ENCODE peak calls at places on chromosomes 5 and 9, in seven cellular contexts. One of them, this sample, is unnamed.

GRCh38 chr5:92616085-92616484 is 964.9 kb downstream of the NR2F1-AS1 start:
- DNase-seq in K562: no peak
- DNase-seq in HepG2: no peak
- DNase-seq in HCT116: no peak
- DNase-seq in SK-N-SH: no peak
- DNase-seq in T47D: no peak
- DNase-seq in GM12878: no peak
- DNase-seq in this sample: no peak

GRCh38 chr5:119363271-119363670 is 7.5 kb downstream of the TNFAIP8 start:
- DNase-seq in GM12878: no peak
- DNase-seq in T47D: no peak
- DNase-seq in HCT116: no peak
- DNase-seq in K562: no peak
- DNase-seq in HepG2: no peak
- DNase-seq in SK-N-SH: no peak
- DNase-seq in this sample: no peak

GRCh38 chr5:62649025-62649424 is 70.4 kb downstream of the LRRC70 start:
- DNase-seq in HCT116: no peak
- DNase-seq in K562: no peak
- DNase-seq in T47D: no peak
- DNase-seq in GM12878: no peak
- DNase-seq in HepG2: no peak
- DNase-seq in SK-N-SH: peak; percentile 21
- DNase-seq in this sample: no peak

GRCh38 chr9:20376042-20376441 is 246.3 kb downstream of the MLLT3 start:
- DNase-seq in K562: no peak
- DNase-seq in GM12878: no peak
- DNase-seq in T47D: no peak
- DNase-seq in HCT116: no peak
- DNase-seq in SK-N-SH: no peak
- DNase-seq in HepG2: no peak
- DNase-seq in this sample: no peak

GRCh38 chr5:64166201-64166959 is 737 bp downstream of the RNF180 start:
- DNase-seq in GM12878: no peak
- DNase-seq in SK-N-SH: no peak
- DNase-seq in HepG2: no peak
- DNase-seq in K562: no peak
- DNase-seq in HCT116: no peak
- DNase-seq in T47D: peak; percentile 21
- DNase-seq in this sample: no peak

GRCh38 chr5:57174128-57174849 is 430 bp downstream of the GPBP1 start:
- DNase-seq in T47D: peak; percentile 62
- DNase-seq in SK-N-SH: no peak
- DNase-seq in HepG2: no peak
- DNase-seq in K562: peak; percentile 52
- DNase-seq in GM12878: no peak
- DNase-seq in HCT116: no peak
- DNase-seq in this sample: no peak

GRCh38 chr5:38148021-38148625 is 110.2 kb upstream of the EGFLAM start:
- DNase-seq in T47D: no peak
- DNase-seq in HCT116: no peak
- DNase-seq in SK-N-SH: no peak
- DNase-seq in K562: no peak
- DNase-seq in GM12878: no peak
- DNase-seq in HepG2: peak; percentile 99
- DNase-seq in this sample: no peak

GRCh38 chr5:93649234-93649900 is 66.3 kb downstream of the NR2F1 start:
- DNase-seq in HepG2: no peak
- DNase-seq in HCT116: no peak
- DNase-seq in T47D: no peak
- DNase-seq in K562: no peak
- DNase-seq in SK-N-SH: no peak
- DNase-seq in GM12878: no peak
- DNase-seq in this sample: no peak

GRCh38 chr9:127898433-127899199 is 787 bp downstream of the ST6GALNAC6 start:
- DNase-seq in HCT116: no peak
- DNase-seq in HepG2: peak; percentile 50
- DNase-seq in T47D: no peak
- DNase-seq in K562: peak; percentile 65
- DNase-seq in SK-N-SH: peak; percentile 73
- DNase-seq in GM12878: no peak
- DNase-seq in this sample: no peak

GRCh38 chr9:136160939-136161610 is 42.4 kb upstream of the TMEM250 start:
- DNase-seq in T47D: no peak
- DNase-seq in K562: no peak
- DNase-seq in HepG2: no peak
- DNase-seq in SK-N-SH: no peak
- DNase-seq in GM12878: no peak
- DNase-seq in HCT116: no peak
- DNase-seq in this sample: no peak
- TF ChIP-seq JUND in T47D: no peak
- TF ChIP-seq JUND in K562: no peak
- TF ChIP-seq JUND in HepG2: no peak
- TF ChIP-seq JUND in SK-N-SH: no peak
- TF ChIP-seq JUND in GM12878: no peak
- TF ChIP-seq JUND in HCT116: no peak
- TF ChIP-seq JUND in this sample: no peak

GRCh38 chr5:24188196-24188595 is 456.6 kb downstream of the CDH10 start:
- DNase-seq in HepG2: no peak
- DNase-seq in K562: no peak
- DNase-seq in GM12878: no peak
- DNase-seq in T47D: no peak
- DNase-seq in SK-N-SH: no peak
- DNase-seq in HCT116: no peak
- DNase-seq in this sample: no peak
- TF ChIP-seq JUND in HepG2: no peak
- TF ChIP-seq JUND in K562: no peak
- TF ChIP-seq JUND in GM12878: no peak
- TF ChIP-seq JUND in T47D: no peak
- TF ChIP-seq JUND in SK-N-SH: no peak
- TF ChIP-seq JUND in HCT116: no peak
- TF ChIP-seq JUND in this sample: no peak

GRCh38 chr5:168086104-168086610 is 205.3 kb upstream of the WWC1 start:
- DNase-seq in K562: no peak
- DNase-seq in SK-N-SH: no peak
- DNase-seq in GM12878: no peak
- DNase-seq in HepG2: peak; percentile 16
- DNase-seq in T47D: peak; percentile 71
- DNase-seq in HCT116: no peak
- DNase-seq in this sample: no peak
- TF ChIP-seq JUND in K562: no peak
- TF ChIP-seq JUND in SK-N-SH: no peak
- TF ChIP-seq JUND in GM12878: no peak
- TF ChIP-seq JUND in HepG2: no peak
- TF ChIP-seq JUND in T47D: no peak
- TF ChIP-seq JUND in HCT116: no peak
- TF ChIP-seq JUND in this sample: no peak

DNA sequence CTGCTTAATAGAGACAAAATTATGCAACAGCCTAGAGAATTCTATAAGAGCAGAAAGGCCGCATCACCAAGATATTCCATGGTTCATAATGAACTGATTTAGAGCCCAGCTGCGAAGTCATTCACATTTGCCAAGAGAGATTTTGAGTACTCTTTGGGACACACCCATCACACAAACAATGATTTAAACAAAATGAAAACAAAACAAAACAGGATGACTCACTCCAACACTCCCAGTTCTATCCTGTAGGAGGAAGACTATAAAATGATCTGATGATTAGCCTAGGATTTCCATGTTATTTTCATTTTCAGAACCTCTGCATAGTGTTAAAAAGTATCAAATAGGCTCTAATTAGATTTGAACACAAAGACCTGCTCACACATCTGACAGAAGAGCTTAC is 145.8 kb upstream of the GNA14 start:
- DNase-seq in HCT116: peak; percentile 18
- DNase-seq in HepG2: no peak
- DNase-seq in K562: no peak
- DNase-seq in T47D: no peak
- DNase-seq in SK-N-SH: no peak
- DNase-seq in GM12878: no peak
- DNase-seq in this sample: no peak
- TF ChIP-seq JUND in HCT116: peak; percentile 27
- TF ChIP-seq JUND in HepG2: no peak
- TF ChIP-seq JUND in K562: peak; percentile 40
- TF ChIP-seq JUND in T47D: no peak
- TF ChIP-seq JUND in SK-N-SH: no peak
- TF ChIP-seq JUND in GM12878: no peak
- TF ChIP-seq JUND in this sample: peak; percentile 72

GRCh38 chr5:141427783-141428426 is 2.4 kb upstream of the PCDHGA12 start:
- DNase-seq in T47D: no peak
- DNase-seq in SK-N-SH: no peak
- DNase-seq in K562: no peak
- DNase-seq in GM12878: no peak
- DNase-seq in HepG2: no peak
- DNase-seq in HCT116: no peak
- DNase-seq in this sample: peak; percentile 39

GRCh38 chr5:141431286-141431685 is 979 bp downstream of the PCDHGA12 start:
- DNase-seq in SK-N-SH: no peak
- DNase-seq in GM12878: no peak
- DNase-seq in HCT116: no peak
- DNase-seq in K562: no peak
- DNase-seq in HepG2: no peak
- DNase-seq in T47D: no peak
- DNase-seq in this sample: no peak

GRCh38 chr5:141434006-141434405 is 3.7 kb downstream of the PCDHGA12 start:
- DNase-seq in GM12878: no peak
- DNase-seq in SK-N-SH: no peak
- DNase-seq in K562: no peak
- DNase-seq in T47D: no peak
- DNase-seq in HCT116: no peak
- DNase-seq in HepG2: no peak
- DNase-seq in this sample: no peak

DNA sequence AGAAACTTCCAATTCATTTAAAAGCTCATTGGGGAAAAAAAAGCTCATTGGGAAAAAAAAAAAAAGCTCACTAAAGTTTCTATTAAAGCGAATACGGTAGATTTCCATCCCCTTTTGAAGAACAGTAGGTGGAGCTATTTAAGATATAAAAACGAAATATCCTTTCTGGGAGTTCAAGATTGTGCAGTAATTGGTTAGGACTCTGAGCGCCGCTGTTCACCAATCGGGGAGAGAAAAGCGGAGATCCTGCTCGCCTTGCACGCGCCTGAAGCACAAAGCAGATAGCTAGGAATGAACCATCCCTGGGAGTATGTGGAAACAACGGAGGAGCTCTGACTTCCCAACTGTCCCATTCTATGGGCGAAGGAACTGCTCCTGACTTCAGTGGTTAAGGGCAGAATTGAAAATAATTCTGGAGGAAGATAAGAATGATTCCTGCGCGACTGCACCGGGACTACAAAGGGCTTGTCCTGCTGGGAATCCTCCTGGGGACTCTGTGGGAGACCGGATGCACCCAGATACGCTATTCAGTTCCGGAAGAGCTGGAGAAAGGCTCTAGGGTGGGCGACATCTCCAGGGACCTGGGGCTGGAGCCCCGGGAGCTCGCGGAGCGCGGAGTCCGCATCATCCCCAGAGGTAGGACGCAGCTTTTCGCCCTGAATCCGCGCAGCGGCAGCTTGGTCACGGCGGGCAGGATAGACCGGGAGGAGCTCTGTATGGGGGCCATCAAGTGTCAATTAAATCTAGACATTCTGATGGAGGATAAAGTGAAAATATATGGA is at the start of gene PCDHGA12:
- DNase-seq in SK-N-SH: no peak
- DNase-seq in HCT116: no peak
- DNase-seq in GM12878: peak; percentile 37
- DNase-seq in T47D: no peak
- DNase-seq in K562: peak; percentile 45
- DNase-seq in HepG2: peak; percentile 24
- DNase-seq in this sample: no peak
- TF ChIP-seq JUND in SK-N-SH: no peak
- TF ChIP-seq JUND in HCT116: no peak
- TF ChIP-seq JUND in GM12878: no peak
- TF ChIP-seq JUND in T47D: no peak
- TF ChIP-seq JUND in K562: no peak
- TF ChIP-seq JUND in HepG2: no peak
- TF ChIP-seq JUND in this sample: no peak

DNA sequence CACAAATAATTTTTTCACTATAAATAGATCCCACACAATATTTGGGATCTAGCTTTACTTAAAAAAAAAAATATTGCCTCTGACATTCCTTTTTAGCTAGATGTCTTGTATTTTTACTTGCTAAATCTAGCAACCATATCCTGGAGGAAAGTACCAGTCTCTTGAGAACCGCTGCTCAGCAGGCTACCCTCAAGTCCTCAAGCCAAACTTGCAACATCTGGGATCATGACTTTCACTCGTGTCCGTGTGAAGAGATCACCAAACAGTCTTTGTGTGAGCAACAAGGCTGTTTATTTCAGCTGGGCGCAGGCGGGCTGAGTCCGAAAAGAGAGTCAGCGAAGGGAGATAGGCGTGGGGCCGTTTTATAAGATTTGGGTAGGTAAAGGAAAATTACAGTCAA is 180.3 kb upstream of the FER start:
- DNase-seq in T47D: no peak
- DNase-seq in HepG2: no peak
- DNase-seq in K562: no peak
- DNase-seq in GM12878: no peak
- DNase-seq in SK-N-SH: no peak
- DNase-seq in HCT116: no peak
- DNase-seq in this sample: no peak
- TF ChIP-seq JUND in T47D: no peak
- TF ChIP-seq JUND in HepG2: no peak
- TF ChIP-seq JUND in K562: no peak
- TF ChIP-seq JUND in GM12878: no peak
- TF ChIP-seq JUND in SK-N-SH: no peak
- TF ChIP-seq JUND in HCT116: no peak
- TF ChIP-seq JUND in this sample: no peak

GRCh38 chr5:8320244-8320643 is 451.3 kb downstream of the MTRR start:
- DNase-seq in HepG2: no peak
- DNase-seq in SK-N-SH: no peak
- DNase-seq in GM12878: no peak
- DNase-seq in T47D: no peak
- DNase-seq in K562: no peak
- DNase-seq in HCT116: no peak
- DNase-seq in this sample: no peak
- TF ChIP-seq JUND in HepG2: no peak
- TF ChIP-seq JUND in SK-N-SH: no peak
- TF ChIP-seq JUND in GM12878: no peak
- TF ChIP-seq JUND in T47D: no peak
- TF ChIP-seq JUND in K562: no peak
- TF ChIP-seq JUND in HCT116: no peak
- TF ChIP-seq JUND in this sample: no peak

GRCh38 chr5:127963233-127963632 is 120.3 kb upstream of the SLC12A2 start:
- DNase-seq in T47D: no peak
- DNase-seq in SK-N-SH: no peak
- DNase-seq in GM12878: no peak
- DNase-seq in HepG2: no peak
- DNase-seq in K562: peak; percentile 49
- DNase-seq in HCT116: no peak
- DNase-seq in this sample: no peak
- TF ChIP-seq JUND in T47D: no peak
- TF ChIP-seq JUND in SK-N-SH: no peak
- TF ChIP-seq JUND in GM12878: no peak
- TF ChIP-seq JUND in HepG2: no peak
- TF ChIP-seq JUND in K562: no peak
- TF ChIP-seq JUND in HCT116: no peak
- TF ChIP-seq JUND in this sample: no peak

This sample was measured in H1.